ENCODE peak calls at places on chromosomes 16 and 17, in eight cellular contexts. W, K, U, L, G, B, S and I are unnamed samples.

GRCh38 chr17:81635973-81636504 is 873 bp downstream of the NPLOC4 start:
- DNase-seq in S (no peak), K (no peak), B (no peak), G (no peak), L (no peak), W (no peak), U (no peak), I (no peak)

GRCh38 chr17:17400070-17400469 is 76.7 kb upstream of the MED9 start:
- DNase-seq in B (no peak), U (no peak), L (no peak), S (no peak), W (no peak), K (no peak), G (no peak), I (no peak)

GRCh38 chr17:60604686-60605334 is 4.8 kb downstream of the PPM1D start:
- DNase-seq in G (no peak), S (no peak), W (no peak), K (no peak), L (no peak), U (no peak), B (no peak), I (no peak)

GRCh38 chr16:75624921-75625334 is 1.8 kb upstream of the ADAT1 start:
- DNase-seq in W (no peak), B (no peak), L (no peak), S (no peak), U (no peak), K (no peak), G (peak; percentile 37), I (no peak)

GRCh38 chr16:5633845-5634440 is 536.3 kb upstream of the EEF2KMT start:
- DNase-seq in W (no peak), G (peak; percentile 51), K (no peak), S (peak; percentile 54), B (no peak), U (no peak), L (no peak), I (no peak)

GRCh38 chr17:16988749-16989229 is 16.9 kb upstream of the TNFRSF13B start:
- DNase-seq in B (no peak), L (no peak), S (no peak), W (no peak), U (peak; percentile 60), G (no peak), K (peak; percentile 36), I (no peak)

GRCh38 chr17:7466644-7467341 is 12.6 kb downstream of the ZBTB4 start:
- DNase-seq in K (peak; percentile 45), W (peak; percentile 84), S (no peak), B (peak; percentile 60), U (peak; percentile 88), G (no peak), L (no peak), I (no peak)

GRCh38 chr17:62580947-62581346 is 46.5 kb upstream of the MRC2 start:
- DNase-seq in W (no peak), L (no peak), K (no peak), B (no peak), G (no peak), U (no peak), S (no peak), I (no peak)

GRCh38 chr17:41418116-41418860 is 6.1 kb downstream of the KRT37 start:
- DNase-seq in L (no peak), S (no peak), W (no peak), G (no peak), B (no peak), U (no peak), K (no peak), I (no peak)

GRCh38 chr16:25109643-25110042 is 1.9 kb upstream of the LCMT1 start:
- DNase-seq in S (no peak), U (peak; percentile 76), L (no peak), K (peak; percentile 81), W (peak; percentile 30), B (no peak), G (peak; percentile 91), I (no peak)

GRCh38 chr17:17672453-17673368 is 8.5 kb upstream of the RAI1 start:
- DNase-seq in G (no peak), S (no peak), B (no peak), K (no peak), U (no peak), L (no peak), W (no peak), I (no peak)

GRCh38 chr17:13460646-13461045 is 141.1 kb downstream of the HS3ST3A1 start:
- DNase-seq in S (no peak), B (no peak), G (no peak), W (no peak), L (no peak), K (no peak), U (no peak), I (no peak)

GRCh38 chr16:19119564-19119963 is 5.8 kb downstream of the ITPRIPL2 start:
- DNase-seq in K (no peak), L (no peak), G (no peak), U (no peak), S (no peak), W (no peak), B (no peak), I (peak; percentile 14)

GRCh38 chr16:81401035-81401950 is 43.3 kb upstream of the CMIP start:
- DNase-seq in L (peak; percentile 79), S (no peak), G (peak; percentile 97), B (no peak), K (peak; percentile 28), W (peak; percentile 34), U (peak; percentile 64), I (no peak)

GRCh38 chr16:75111514-75112280 is 4.9 kb downstream of the LDHD start:
- DNase-seq in U (no peak), S (no peak), W (peak; percentile 52), G (no peak), B (no peak), L (no peak), K (no peak), I (no peak)

GRCh38 chr16:24993722-24994686 is 21.2 kb downstream of the ARHGAP17 start:
- DNase-seq in B (no peak), W (no peak), U (no peak), S (no peak), L (no peak), K (peak; percentile 59), G (peak; percentile 75), I (no peak)

GRCh38 chr17:81667754-81668153 is 1.2 kb downstream of the CCDC137 start:
- DNase-seq in G (no peak), U (no peak), S (peak; percentile 55), L (no peak), W (no peak), B (no peak), K (no peak), I (no peak)

GRCh38 chr17:78923660-78924453 is 1.3 kb downstream of the TIMP2 start:
- DNase-seq in B (peak; percentile 92), W (peak; percentile 59), G (peak; percentile 62), U (peak; percentile 82), S (peak; percentile 65), K (peak; percentile 92), L (peak; percentile 87), I (peak; percentile 55)

GRCh38 chr17:50283714-50284432 is 9.6 kb downstream of the TMEM92 start:
- DNase-seq in W (peak; percentile 32), B (no peak), L (no peak), S (no peak), G (no peak), U (no peak), K (no peak), I (no peak)

GRCh38 chr16:4303973-4304372 is 11.9 kb upstream of the GLIS2 start:
- DNase-seq in K (no peak), U (no peak), B (no peak), G (no peak), S (peak; percentile 47), W (no peak), L (no peak), I (no peak)

GRCh38 chr16:57606847-57607501 is 21.5 kb upstream of the ADGRG1 start:
- DNase-seq in W (no peak), S (peak; percentile 56), L (peak; percentile 73), B (peak; percentile 90), K (peak; percentile 51), U (no peak), G (no peak), I (no peak)

GRCh38 chr17:8964801-8965393 is 610 bp downstream of the PIK3R5 start:
- DNase-seq in U (no peak), W (no peak), S (no peak), L (no peak), K (no peak), G (no peak), B (no peak), I (no peak)
- TF ChIP-seq EP300 in U (no peak), W (no peak), S (no peak), L (no peak), K (no peak), G (no peak), B (no peak), I (no peak)

DNA sequence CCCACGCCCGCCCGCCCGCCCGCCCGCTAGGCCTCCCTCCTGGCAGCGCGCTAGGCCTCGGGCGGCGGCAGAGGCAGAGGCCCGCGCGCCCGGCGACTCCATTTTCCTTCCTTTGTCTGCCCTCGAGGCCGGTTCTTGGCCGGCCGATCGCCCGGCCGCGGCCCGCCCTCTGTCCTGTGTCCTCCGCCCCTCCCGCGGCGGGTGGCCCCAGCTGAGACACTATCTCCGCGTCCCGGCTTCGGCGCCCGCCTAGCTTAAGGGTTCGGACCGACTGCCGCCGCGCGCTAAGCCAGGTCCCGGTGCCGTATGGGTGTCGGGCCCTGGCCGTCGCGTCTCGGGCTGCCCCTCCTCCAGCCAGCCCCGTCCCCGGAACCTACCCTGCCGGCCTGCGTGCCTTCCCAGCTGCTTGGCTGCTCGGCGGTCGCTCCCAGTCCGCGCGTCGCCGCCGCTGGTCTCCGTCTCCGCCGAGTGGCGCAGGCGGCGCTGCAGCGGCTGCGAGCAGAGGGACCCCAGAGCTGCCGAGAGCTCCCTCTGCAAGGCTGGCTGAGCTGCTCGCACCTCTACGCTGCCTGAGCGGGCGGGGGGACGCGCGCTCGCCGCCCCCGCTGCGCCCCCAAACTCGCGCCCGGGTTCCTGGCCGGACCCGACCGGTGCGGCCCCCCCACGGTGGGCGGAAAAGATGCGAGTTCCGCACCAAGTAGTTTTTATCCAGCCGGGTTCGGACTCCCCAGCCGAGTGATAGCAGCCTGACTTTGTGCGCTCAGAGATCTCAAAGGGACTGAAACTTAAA is 787 bp downstream of the CTCF start:
- DNase-seq in B (peak; percentile 65), W (peak; percentile 57), K (peak; percentile 62), U (peak; percentile 79), S (peak; percentile 76), L (no peak), G (peak; percentile 57), I (no peak)
- TF ChIP-seq CTCF in B (no peak), W (no peak), K (peak; percentile 9), U (no peak), S (peak; percentile 38), L (no peak), G (peak; percentile 9), I (no peak)

GRCh38 chr16:8673611-8674412 is 605 bp upstream of the ABAT start:
- DNase-seq in L (no peak), G (no peak), K (no peak), S (no peak), U (peak; percentile 65), B (no peak), W (no peak), I (peak; percentile 16)
- TF ChIP-seq EP300 in L (no peak), G (no peak), K (no peak), S (no peak), U (no peak), B (no peak), W (no peak), I (no peak)

DNA sequence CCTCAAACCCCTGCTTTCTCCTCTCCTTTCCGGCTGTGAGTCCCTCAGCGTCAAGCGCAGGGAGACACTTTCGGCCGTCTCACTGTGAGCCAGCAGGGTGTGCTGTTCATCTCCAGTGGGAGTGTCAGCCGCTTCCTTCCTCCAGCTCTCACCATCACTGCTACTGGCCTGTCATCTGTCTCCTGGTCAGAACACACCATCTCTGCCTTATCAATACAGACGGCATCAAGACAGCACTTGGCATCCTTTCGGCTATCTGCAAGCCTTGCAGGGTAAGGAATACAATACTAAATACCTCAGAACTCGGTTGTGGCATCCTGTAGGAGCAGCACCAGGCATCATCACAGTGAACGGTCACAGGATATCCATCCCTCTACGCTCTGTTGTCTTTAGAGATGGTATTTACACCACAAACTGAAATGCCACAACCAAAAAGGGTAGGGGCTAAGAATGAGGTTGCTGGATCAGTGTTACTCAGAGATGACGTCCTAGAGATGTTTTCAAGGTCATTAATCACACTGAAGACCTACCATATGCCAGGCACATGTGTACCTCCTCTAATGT is 20.7 kb upstream of the CMTM4 start:
- DNase-seq in W (peak; percentile 42), S (peak; percentile 69), U (no peak), K (peak; percentile 47), B (no peak), G (peak; percentile 51), L (no peak), I (no peak)
- TF ChIP-seq CTCF in W (no peak), S (peak; percentile 55), U (peak; percentile 44), K (peak; percentile 61), B (no peak), G (peak; percentile 27), L (peak; percentile 46), I (peak; percentile 46)